ENCODE peak calls at places on chromosomes 11 and 22, in seven cellular contexts. H is mesendoderm, G is SK-N-SH, C is amniotic stem cell, S is left cardiac atrium, V is fibroblast of the aortic adventitia, D is substantia nigra. T is an unnamed sample.
A peak's percentile ranks its signal among the peaks of the same experiment; 100 is the strongest.

GRCh38 chr22:45212992-45213751 is 27.5 kb downstream of the KIAA0930 start:
- DNase-seq in H (no peak), G (peak; percentile 59), C (no peak), S (peak; percentile 73), V (peak; percentile 70), D (peak; percentile 71), T (no peak)

GRCh38 chr11:102269927-102270326 is 47.4 kb upstream of the BIRC3 start:
- DNase-seq in H (no peak), G (no peak), C (no peak), S (no peak), V (peak; percentile 38), D (no peak), T (no peak)

GRCh38 chr22:32920032-32920628 is 118.6 kb downstream of the TIMP3 start:
- DNase-seq in H (no peak), G (peak; percentile 51), C (no peak), S (peak; percentile 66), V (peak; percentile 79), D (no peak), T (no peak)

GRCh38 chr22:50262460-50262911 is 1.0 kb upstream of the MAPK12 start:
- DNase-seq in H (no peak), G (no peak), C (no peak), S (no peak), V (no peak), D (no peak), T (no peak)

GRCh38 chr11:100546714-100547113 is 140.4 kb upstream of the ARHGAP42 start:
- DNase-seq in H (peak; percentile 3), G (no peak), C (no peak), S (no peak), V (peak; percentile 32), D (no peak), T (no peak)

GRCh38 chr11:17548444-17548843 is 1.4 kb downstream of the OTOG start:
- DNase-seq in H (peak; percentile 86), G (no peak), C (no peak), S (no peak), V (no peak), D (no peak), T (no peak)

GRCh38 chr22:26589367-26589844 is 526 bp downstream of the TPST2 start:
- DNase-seq in H (peak; percentile 68), G (peak; percentile 60), C (no peak), S (peak; percentile 59), V (no peak), D (peak; percentile 15), T (peak; percentile 53)

GRCh38 chr22:19036523-19037273 is 85.5 kb downstream of the DGCR2 start:
- DNase-seq in H (peak; percentile 44), G (no peak), C (no peak), S (no peak), V (no peak), D (no peak), T (peak; percentile 42)

GRCh38 chr11:11472096-11472495 is 119.0 kb upstream of the CSNK2A3 start:
- DNase-seq in H (no peak), G (no peak), C (no peak), S (no peak), V (no peak), D (peak; percentile 62), T (no peak)

GRCh38 chr11:5928269-5928668 is 13.8 kb upstream of the OR56A3 start:
- DNase-seq in H (no peak), G (no peak), C (no peak), S (no peak), V (no peak), D (no peak), T (no peak)

GRCh38 chr11:31821779-31822574 is 10.9 kb upstream of the PAX6 start:
- DNase-seq in H (peak; percentile 11), G (peak; percentile 16), C (no peak), S (no peak), V (no peak), D (no peak), T (no peak)

GRCh38 chr22:23563111-23563510 is 17.0 kb downstream of the IGLL1 start:
- DNase-seq in H (no peak), G (no peak), C (no peak), S (no peak), V (no peak), D (no peak), T (no peak)

GRCh38 chr11:7672960-7673723 is at the start of gene CYB5R2:
- DNase-seq in H (peak; percentile 84), G (peak; percentile 39), C (no peak), S (peak; percentile 79), V (peak; percentile 53), D (peak; percentile 40), T (peak; percentile 76)

GRCh38 chr11:63880031-63880841 is 36.7 kb downstream of the RCOR2 start:
- DNase-seq in H (no peak), G (no peak), C (peak; percentile 37), S (no peak), V (peak; percentile 78), D (no peak), T (no peak)

GRCh38 chr11:75938543-75938942 is 123.5 kb downstream of the UVRAG start:
- DNase-seq in H (no peak), G (no peak), C (no peak), S (no peak), V (peak; percentile 59), D (no peak), T (no peak)

GRCh38 chr11:46342237-46342636 is 5.0 kb upstream of the DGKZ start:
- DNase-seq in H (peak; percentile 80), G (no peak), C (no peak), S (peak; percentile 60), V (no peak), D (no peak), T (no peak)

GRCh38 chr22:37283393-37283937 is 1.2 kb downstream of the CYTH4 start:
- DNase-seq in H (peak; percentile 54), G (peak; percentile 61), C (no peak), S (no peak), V (no peak), D (no peak), T (no peak)

GRCh38 chr11:59802639-59803176 is 7.9 kb downstream of the MRPL16 start:
- DNase-seq in H (peak; percentile 52), G (peak; percentile 42), C (peak; percentile 8), S (no peak), V (peak; percentile 74), D (peak; percentile 44), T (no peak)

GRCh38 chr11:134911514-134912180 is 499.6 kb upstream of the B3GAT1 start:
- DNase-seq in H (no peak), G (peak; percentile 66), C (no peak), S (no peak), V (no peak), D (no peak), T (no peak)

GRCh38 chr22:46175631-46176030 is 25.3 kb downstream of the PPARA start:
- DNase-seq in H (no peak), G (no peak), C (peak; percentile 23), S (no peak), V (peak; percentile 28), D (no peak), T (no peak)

GRCh38 chr11:20594274-20595061 is 4.9 kb upstream of the SLC6A5 start:
- DNase-seq in H (no peak), G (peak; percentile 70), C (no peak), S (no peak), V (no peak), D (no peak), T (no peak)

GRCh38 chr11:134037093-134037908 is 31.6 kb upstream of the JAM3 start:
- DNase-seq in H (peak; percentile 88), G (peak; percentile 84), C (peak; percentile 38), S (peak; percentile 85), V (peak; percentile 74), D (peak; percentile 91), T (peak; percentile 75)

GRCh38 chr11:35723493-35724284 is 61.1 kb downstream of the TRIM44 start:
- DNase-seq in H (no peak), G (no peak), C (no peak), S (no peak), V (no peak), D (no peak), T (no peak)

GRCh38 chr22:30315962-30316576 is 10.7 kb downstream of the TBC1D10A start:
- DNase-seq in H (no peak), G (no peak), C (no peak), S (no peak), V (no peak), D (no peak), T (no peak)

GRCh38 chr11:75784085-75784478 is 15.5 kb downstream of the DGAT2 start:
- DNase-seq in H (no peak), G (no peak), C (no peak), S (no peak), V (no peak), D (no peak), T (no peak)

GRCh38 chr11:62266558-62266957 is 3.4 kb upstream of the SCGB2A2 start:
- DNase-seq in H (no peak), G (no peak), C (no peak), S (no peak), V (peak; percentile 9), D (no peak), T (no peak)

GRCh38 chr22:46848227-46848626 is 85.8 kb downstream of the TBC1D22A start:
- DNase-seq in H (no peak), G (no peak), C (no peak), S (no peak), V (no peak), D (no peak), T (no peak)

GRCh38 chr11:30984827-30985226 is 384.7 kb downstream of the DCDC1 start:
- DNase-seq in H (no peak), G (no peak), C (no peak), S (no peak), V (peak; percentile 5), D (no peak), T (no peak)

GRCh38 chr11:62542750-62543567 is 3.6 kb downstream of the AHNAK start:
- DNase-seq in H (peak; percentile 88), G (peak; percentile 90), C (peak; percentile 60), S (peak; percentile 88), V (peak; percentile 86), D (peak; percentile 78), T (peak; percentile 90)

GRCh38 chr11:112520293-112520692 is 259.6 kb upstream of the PLET1 start:
- DNase-seq in H (no peak), G (no peak), C (no peak), S (no peak), V (no peak), D (no peak), T (no peak)

GRCh38 chr22:25113316-25113721 is 86.3 kb upstream of the CRYBB3 start:
- DNase-seq in H (peak; percentile 16), G (no peak), C (no peak), S (no peak), V (no peak), D (no peak), T (no peak)

GRCh38 chr22:22431271-22432220 is 77.0 kb downstream of the ZNF280B start:
- DNase-seq in H (peak; percentile 69), G (peak; percentile 79), C (peak; percentile 16), S (peak; percentile 53), V (peak; percentile 55), D (peak; percentile 30), T (peak; percentile 79)

GRCh38 chr11:106152824-106153223 is 75.4 kb downstream of the AASDHPPT start:
- DNase-seq in H (no peak), G (no peak), C (no peak), S (no peak), V (peak; percentile 11), D (no peak), T (no peak)

GRCh38 chr11:82767123-82767522 is 33.5 kb upstream of the FAM181B start:
- DNase-seq in H (no peak), G (no peak), C (no peak), S (no peak), V (no peak), D (no peak), T (no peak)

GRCh38 chr22:42610211-42610610 is 4.5 kb downstream of the POLDIP3 start:
- DNase-seq in H (no peak), G (no peak), C (no peak), S (no peak), V (no peak), D (no peak), T (no peak)

GRCh38 chr11:7314811-7315604 is 63.3 kb downstream of the SYT9 start:
- DNase-seq in H (peak; percentile 9), G (no peak), C (no peak), S (no peak), V (no peak), D (no peak), T (no peak)

GRCh38 chr11:2944953-2945756 is 15.9 kb upstream of the PHLDA2 start:
- DNase-seq in H (peak; percentile 81), G (peak; percentile 85), C (peak; percentile 77), S (peak; percentile 95), V (peak; percentile 91), D (peak; percentile 79), T (peak; percentile 76)

GRCh38 chr22:19846620-19847344 is 7.9 kb downstream of the GNB1L start:
- DNase-seq in H (no peak), G (no peak), C (no peak), S (no peak), V (no peak), D (no peak), T (no peak)